ENCODE peak calls at places on chromosomes 2 and 18, in six cellular contexts. One of them, this sample, is unnamed.
A peak's percentile ranks its signal among the peaks of the same experiment; 100 is the strongest.

GRCh38 chr2:98824256-98825042 is 93.5 kb upstream of the MGAT4A start:
- DNase-seq in thyroid gland: no peak
- DNase-seq in transverse colon: no peak
- DNase-seq in HFFc6: no peak
- DNase-seq in posterior vena cava: no peak
- DNase-seq in activated naive CD4-positive, alpha-beta T cell: no peak
- DNase-seq in this sample: no peak

GRCh38 chr18:47754311-47755101 is 176.0 kb downstream of the SMAD2 start:
- DNase-seq in posterior vena cava: no peak
- DNase-seq in transverse colon: peak; percentile 58
- DNase-seq in HFFc6: no peak
- DNase-seq in activated naive CD4-positive, alpha-beta T cell: peak; percentile 12
- DNase-seq in thyroid gland: peak; percentile 48
- DNase-seq in this sample: no peak

GRCh38 chr2:105563000-105563719 is 164.3 kb upstream of the FHL2 start:
- DNase-seq in thyroid gland: no peak
- DNase-seq in transverse colon: no peak
- DNase-seq in activated naive CD4-positive, alpha-beta T cell: no peak
- DNase-seq in HFFc6: no peak
- DNase-seq in posterior vena cava: no peak
- DNase-seq in this sample: no peak

GRCh38 chr2:232073031-232073430 is 111.5 kb downstream of the DIS3L2 start:
- DNase-seq in thyroid gland: no peak
- DNase-seq in posterior vena cava: no peak
- DNase-seq in HFFc6: no peak
- DNase-seq in transverse colon: no peak
- DNase-seq in activated naive CD4-positive, alpha-beta T cell: no peak
- DNase-seq in this sample: no peak

GRCh38 chr2:86695053-86695691 is 24.9 kb upstream of the RMND5A start:
- DNase-seq in posterior vena cava: no peak
- DNase-seq in thyroid gland: no peak
- DNase-seq in transverse colon: peak; percentile 39
- DNase-seq in activated naive CD4-positive, alpha-beta T cell: no peak
- DNase-seq in HFFc6: no peak
- DNase-seq in this sample: no peak

GRCh38 chr2:240624950-240625621 is at the start of gene GPR35:
- DNase-seq in HFFc6: peak; percentile 44
- DNase-seq in transverse colon: peak; percentile 58
- DNase-seq in thyroid gland: peak; percentile 2
- DNase-seq in activated naive CD4-positive, alpha-beta T cell: no peak
- DNase-seq in posterior vena cava: peak; percentile 84
- DNase-seq in this sample: peak; percentile 66

GRCh38 chr18:58862404-58862803 is 2.3 kb upstream of the ZNF532 start:
- DNase-seq in HFFc6: no peak
- DNase-seq in transverse colon: no peak
- DNase-seq in activated naive CD4-positive, alpha-beta T cell: no peak
- DNase-seq in thyroid gland: no peak
- DNase-seq in posterior vena cava: no peak
- DNase-seq in this sample: peak; percentile 44

GRCh38 chr2:64101141-64101591 is 43.1 kb downstream of the PELI1 start:
- DNase-seq in transverse colon: no peak
- DNase-seq in posterior vena cava: no peak
- DNase-seq in thyroid gland: no peak
- DNase-seq in activated naive CD4-positive, alpha-beta T cell: no peak
- DNase-seq in HFFc6: no peak
- DNase-seq in this sample: no peak

GRCh38 chr2:42736598-42737322 is 27.2 kb downstream of the OXER1 start:
- DNase-seq in transverse colon: no peak
- DNase-seq in HFFc6: no peak
- DNase-seq in thyroid gland: no peak
- DNase-seq in activated naive CD4-positive, alpha-beta T cell: no peak
- DNase-seq in posterior vena cava: no peak
- DNase-seq in this sample: no peak

GRCh38 chr2:46615555-46616487 is 136.5 kb downstream of the TMEM247 start:
- DNase-seq in transverse colon: peak; percentile 16
- DNase-seq in posterior vena cava: no peak
- DNase-seq in activated naive CD4-positive, alpha-beta T cell: no peak
- DNase-seq in thyroid gland: peak; percentile 22
- DNase-seq in HFFc6: peak; percentile 0
- DNase-seq in this sample: no peak

GRCh38 chr2:119148082-119148715 is 10.4 kb downstream of the C1QL2 start:
- DNase-seq in HFFc6: no peak
- DNase-seq in activated naive CD4-positive, alpha-beta T cell: no peak
- DNase-seq in transverse colon: no peak
- DNase-seq in thyroid gland: no peak
- DNase-seq in posterior vena cava: no peak
- DNase-seq in this sample: no peak

GRCh38 chr2:168896783-168897182 is 4.3 kb upstream of the G6PC2 start:
- DNase-seq in activated naive CD4-positive, alpha-beta T cell: no peak
- DNase-seq in posterior vena cava: no peak
- DNase-seq in HFFc6: no peak
- DNase-seq in transverse colon: no peak
- DNase-seq in thyroid gland: no peak
- DNase-seq in this sample: no peak

GRCh38 chr2:138877421-138877820 is 97.2 kb upstream of the NXPH2 start:
- DNase-seq in HFFc6: no peak
- DNase-seq in posterior vena cava: no peak
- DNase-seq in transverse colon: no peak
- DNase-seq in thyroid gland: no peak
- DNase-seq in activated naive CD4-positive, alpha-beta T cell: no peak
- DNase-seq in this sample: no peak

GRCh38 chr18:21194871-21195771 is 46.9 kb upstream of the GREB1L start:
- DNase-seq in transverse colon: no peak
- DNase-seq in posterior vena cava: no peak
- DNase-seq in HFFc6: peak; percentile 28
- DNase-seq in activated naive CD4-positive, alpha-beta T cell: no peak
- DNase-seq in thyroid gland: no peak
- DNase-seq in this sample: no peak

GRCh38 chr18:21112543-21113105 is 1.0 kb upstream of the ROCK1 start:
- DNase-seq in posterior vena cava: no peak
- DNase-seq in HFFc6: no peak
- DNase-seq in activated naive CD4-positive, alpha-beta T cell: no peak
- DNase-seq in transverse colon: no peak
- DNase-seq in thyroid gland: no peak
- DNase-seq in this sample: no peak

GRCh38 chr18:36401462-36401861 is 103.9 kb downstream of the FHOD3 start:
- DNase-seq in thyroid gland: no peak
- DNase-seq in posterior vena cava: no peak
- DNase-seq in HFFc6: no peak
- DNase-seq in activated naive CD4-positive, alpha-beta T cell: no peak
- DNase-seq in transverse colon: no peak
- DNase-seq in this sample: no peak

GRCh38 chr2:136057023-136057801 is 60.7 kb downstream of the CXCR4 start:
- DNase-seq in activated naive CD4-positive, alpha-beta T cell: no peak
- DNase-seq in HFFc6: no peak
- DNase-seq in thyroid gland: no peak
- DNase-seq in posterior vena cava: no peak
- DNase-seq in transverse colon: no peak
- DNase-seq in this sample: no peak

GRCh38 chr2:213806125-213806726 is 522.0 kb downstream of the SPAG16 start:
- DNase-seq in HFFc6: peak; percentile 28
- DNase-seq in activated naive CD4-positive, alpha-beta T cell: no peak
- DNase-seq in posterior vena cava: no peak
- DNase-seq in transverse colon: no peak
- DNase-seq in thyroid gland: no peak
- DNase-seq in this sample: no peak

GRCh38 chr18:21559195-21559594 is 41.3 kb downstream of the ESCO1 start:
- DNase-seq in activated naive CD4-positive, alpha-beta T cell: no peak
- DNase-seq in HFFc6: no peak
- DNase-seq in transverse colon: no peak
- DNase-seq in posterior vena cava: no peak
- DNase-seq in thyroid gland: no peak
- DNase-seq in this sample: no peak

GRCh38 chr2:94871226-94872087 is at the start of gene TEKT4:
- DNase-seq in HFFc6: no peak
- DNase-seq in activated naive CD4-positive, alpha-beta T cell: no peak
- DNase-seq in posterior vena cava: no peak
- DNase-seq in transverse colon: no peak
- DNase-seq in thyroid gland: peak; percentile 69
- DNase-seq in this sample: no peak

GRCh38 chr2:209663149-209663548 is 108.5 kb upstream of the UNC80 start:
- DNase-seq in transverse colon: no peak
- DNase-seq in activated naive CD4-positive, alpha-beta T cell: no peak
- DNase-seq in thyroid gland: no peak
- DNase-seq in posterior vena cava: no peak
- DNase-seq in HFFc6: peak; percentile 37
- DNase-seq in this sample: no peak

GRCh38 chr2:190942697-190943096 is 62.1 kb downstream of the GLS start:
- DNase-seq in thyroid gland: no peak
- DNase-seq in HFFc6: no peak
- DNase-seq in posterior vena cava: no peak
- DNase-seq in transverse colon: no peak
- DNase-seq in activated naive CD4-positive, alpha-beta T cell: no peak
- DNase-seq in this sample: no peak

GRCh38 chr18:58202406-58202730 is 158.3 kb downstream of the NEDD4L start:
- DNase-seq in transverse colon: peak; percentile 46
- DNase-seq in activated naive CD4-positive, alpha-beta T cell: no peak
- DNase-seq in posterior vena cava: no peak
- DNase-seq in HFFc6: peak; percentile 80
- DNase-seq in thyroid gland: no peak
- DNase-seq in this sample: no peak

GRCh38 chr2:223042704-223043118 is 9.3 kb upstream of the KCNE4 start:
- DNase-seq in thyroid gland: no peak
- DNase-seq in HFFc6: peak; percentile 29
- DNase-seq in activated naive CD4-positive, alpha-beta T cell: no peak
- DNase-seq in transverse colon: no peak
- DNase-seq in posterior vena cava: no peak
- DNase-seq in this sample: no peak

GRCh38 chr2:144730711-144731110 is 210.8 kb upstream of the ZEB2 start:
- DNase-seq in thyroid gland: no peak
- DNase-seq in activated naive CD4-positive, alpha-beta T cell: no peak
- DNase-seq in posterior vena cava: no peak
- DNase-seq in HFFc6: no peak
- DNase-seq in transverse colon: no peak
- DNase-seq in this sample: no peak

GRCh38 chr2:42110974-42111322 is 58.2 kb upstream of the EML4 start:
- DNase-seq in thyroid gland: no peak
- DNase-seq in transverse colon: no peak
- DNase-seq in posterior vena cava: no peak
- DNase-seq in activated naive CD4-positive, alpha-beta T cell: no peak
- DNase-seq in HFFc6: no peak
- DNase-seq in this sample: no peak

GRCh38 chr2:175889557-175890355 is 112.3 kb downstream of the LNPK start:
- DNase-seq in posterior vena cava: no peak
- DNase-seq in transverse colon: no peak
- DNase-seq in HFFc6: no peak
- DNase-seq in thyroid gland: no peak
- DNase-seq in activated naive CD4-positive, alpha-beta T cell: no peak
- DNase-seq in this sample: no peak

GRCh38 chr18:27363918-27364317 is 178.8 kb upstream of the CHST9 start:
- DNase-seq in HFFc6: no peak
- DNase-seq in posterior vena cava: no peak
- DNase-seq in activated naive CD4-positive, alpha-beta T cell: no peak
- DNase-seq in thyroid gland: no peak
- DNase-seq in transverse colon: no peak
- DNase-seq in this sample: no peak

GRCh38 chr2:31735716-31736115 is 155.0 kb upstream of the SRD5A2 start:
- DNase-seq in thyroid gland: no peak
- DNase-seq in HFFc6: no peak
- DNase-seq in posterior vena cava: no peak
- DNase-seq in transverse colon: no peak
- DNase-seq in activated naive CD4-positive, alpha-beta T cell: no peak
- DNase-seq in this sample: no peak

GRCh38 chr2:193895226-193895625 is 1700.5 kb upstream of the TMEFF2 start:
- DNase-seq in thyroid gland: no peak
- DNase-seq in HFFc6: no peak
- DNase-seq in activated naive CD4-positive, alpha-beta T cell: no peak
- DNase-seq in posterior vena cava: no peak
- DNase-seq in transverse colon: no peak
- DNase-seq in this sample: no peak

GRCh38 chr2:97932975-97933662 is 62.6 kb downstream of the TMEM131 start:
- DNase-seq in thyroid gland: no peak
- DNase-seq in posterior vena cava: no peak
- DNase-seq in HFFc6: no peak
- DNase-seq in transverse colon: no peak
- DNase-seq in activated naive CD4-positive, alpha-beta T cell: no peak
- DNase-seq in this sample: no peak

GRCh38 chr2:215782965-215783364 is 230.4 kb downstream of the MREG start:
- DNase-seq in posterior vena cava: no peak
- DNase-seq in activated naive CD4-positive, alpha-beta T cell: no peak
- DNase-seq in HFFc6: no peak
- DNase-seq in transverse colon: no peak
- DNase-seq in thyroid gland: no peak
- DNase-seq in this sample: no peak

GRCh38 chr2:163319006-163319405 is 416.8 kb downstream of the FIGN start:
- DNase-seq in posterior vena cava: no peak
- DNase-seq in thyroid gland: no peak
- DNase-seq in activated naive CD4-positive, alpha-beta T cell: no peak
- DNase-seq in HFFc6: no peak
- DNase-seq in transverse colon: no peak
- DNase-seq in this sample: no peak

GRCh38 chr2:64017811-64018714 is 1.2 kb downstream of the VPS54 start:
- DNase-seq in thyroid gland: peak; percentile 40
- DNase-seq in posterior vena cava: no peak
- DNase-seq in activated naive CD4-positive, alpha-beta T cell: no peak
- DNase-seq in HFFc6: peak; percentile 12
- DNase-seq in transverse colon: peak; percentile 19
- DNase-seq in this sample: no peak